ENCODE peak calls at places on chromosomes 16 and 17, in seven cellular contexts. Q is fibroblast of pulmonary artery, G is B cell, D is suprapubic skin, P is tibial artery, E is gastrocnemius medialis, V is fibroblast of mammary gland. J is an unnamed sample.

GRCh38 chr17:67534941-67535340 is 157.9 kb downstream of the PITPNC1 start:
- DNase-seq in D (no peak), V (no peak), P (no peak), E (no peak), G (no peak), Q (no peak), J (no peak)

GRCh38 chr17:29155966-29156338 is 24.2 kb downstream of the MYO18A start:
- DNase-seq in G (no peak), V (no peak), Q (peak; percentile 73), D (no peak), P (no peak), E (no peak), J (no peak)

GRCh38 chr16:19382887-19383816 is 34.5 kb upstream of the TMC5 start:
- DNase-seq in V (no peak), Q (no peak), D (no peak), G (no peak), P (no peak), E (no peak), J (no peak)

GRCh38 chr16:79656537-79657115 is 56.1 kb upstream of the MAF start:
- DNase-seq in D (no peak), Q (no peak), P (no peak), V (no peak), G (no peak), E (no peak), J (no peak)

GRCh38 chr17:36602030-36602737 is 801 bp downstream of the MRM1 start:
- DNase-seq in D (no peak), P (no peak), Q (no peak), E (no peak), G (no peak), V (no peak), J (no peak)

GRCh38 chr16:85536411-85537330 is 76.5 kb upstream of the GSE1 start:
- DNase-seq in V (no peak), P (no peak), D (no peak), E (no peak), G (no peak), Q (no peak), J (no peak)

GRCh38 chr17:31476525-31477416 is 85.3 kb downstream of the RAB11FIP4 start:
- DNase-seq in D (no peak), V (no peak), P (no peak), G (no peak), E (no peak), Q (no peak), J (no peak)

GRCh38 chr17:8581002-8581658 is 49.4 kb downstream of the MYH10 start:
- DNase-seq in E (no peak), Q (no peak), P (no peak), D (no peak), G (no peak), V (no peak), J (no peak)

GRCh38 chr17:17398188-17398927 is 78.4 kb upstream of the MED9 start:
- DNase-seq in V (peak; percentile 86), Q (no peak), E (peak; percentile 65), G (no peak), D (no peak), P (peak; percentile 76), J (no peak)

GRCh38 chr16:88298882-88299745 is 83.6 kb upstream of the ZNF469 start:
- DNase-seq in Q (no peak), P (no peak), E (no peak), G (peak; percentile 17), D (no peak), V (peak; percentile 75), J (no peak)

GRCh38 chr17:80095844-80096475 is 5.4 kb upstream of the GAA start:
- DNase-seq in D (no peak), G (no peak), P (no peak), V (no peak), E (no peak), Q (no peak), J (no peak)

GRCh38 chr17:78013683-78014467 is 55.4 kb downstream of the TNRC6C start:
- DNase-seq in E (peak; percentile 43), V (peak; percentile 80), P (peak; percentile 74), Q (peak; percentile 89), D (no peak), G (peak; percentile 62), J (no peak)

GRCh38 chr16:49355923-49356665 is 17.5 kb upstream of the C16orf78 start:
- DNase-seq in E (no peak), G (no peak), V (no peak), D (no peak), P (peak; percentile 43), Q (no peak), J (no peak)

GRCh38 chr16:69120096-69120664 is 12.2 kb downstream of the CHTF8 start:
- DNase-seq in E (no peak), D (peak; percentile 64), V (no peak), P (no peak), Q (no peak), G (no peak), J (no peak)

GRCh38 chr17:58335061-58335731 is 6.6 kb upstream of the TSPOAP1 start:
- DNase-seq in P (no peak), G (no peak), V (no peak), E (no peak), Q (no peak), D (no peak), J (no peak)

GRCh38 chr17:63279498-63280230 is 166.4 kb downstream of the CYB561 start:
- DNase-seq in D (no peak), P (no peak), G (no peak), Q (peak; percentile 54), E (no peak), V (peak; percentile 88), J (no peak)

GRCh38 chr16:72992142-72992601 is 55.8 kb downstream of the ZFHX3 start:
- DNase-seq in Q (no peak), G (no peak), P (no peak), D (peak; percentile 44), V (no peak), E (no peak), J (no peak)

GRCh38 chr16:16857603-16858283 is 478.8 kb downstream of the NPIPA7 start:
- DNase-seq in D (no peak), G (no peak), Q (no peak), V (no peak), P (no peak), E (no peak), J (no peak)

GRCh38 chr17:73686126-73686525 is 41.9 kb upstream of the SDK2 start:
- DNase-seq in P (no peak), G (no peak), Q (no peak), D (no peak), E (no peak), V (no peak), J (no peak)

GRCh38 chr16:52861614-52862022 is 191.1 kb downstream of the CHD9NB start:
- DNase-seq in V (peak; percentile 6), D (no peak), P (no peak), Q (peak; percentile 1), G (no peak), E (no peak), J (no peak)
- TF ChIP-seq CTCF in V (peak; percentile 5), D (no peak), P (no peak), Q (peak; percentile 4), G (no peak), E (no peak), J (no peak)

GRCh38 chr17:35577826-35578194 is 561 bp downstream of the PEX12 start:
- DNase-seq in Q (no peak), D (no peak), P (no peak), G (no peak), V (peak; percentile 18), E (peak; percentile 25), J (no peak)

GRCh38 chr17:35575759-35576158 is 2.6 kb downstream of the PEX12 start:
- DNase-seq in Q (no peak), V (no peak), E (no peak), G (no peak), P (no peak), D (no peak), J (no peak)

GRCh38 chr17:35578929-35579448 is 618 bp upstream of the PEX12 start:
- DNase-seq in G (no peak), Q (no peak), E (no peak), D (no peak), V (no peak), P (no peak), J (no peak)

DNA sequence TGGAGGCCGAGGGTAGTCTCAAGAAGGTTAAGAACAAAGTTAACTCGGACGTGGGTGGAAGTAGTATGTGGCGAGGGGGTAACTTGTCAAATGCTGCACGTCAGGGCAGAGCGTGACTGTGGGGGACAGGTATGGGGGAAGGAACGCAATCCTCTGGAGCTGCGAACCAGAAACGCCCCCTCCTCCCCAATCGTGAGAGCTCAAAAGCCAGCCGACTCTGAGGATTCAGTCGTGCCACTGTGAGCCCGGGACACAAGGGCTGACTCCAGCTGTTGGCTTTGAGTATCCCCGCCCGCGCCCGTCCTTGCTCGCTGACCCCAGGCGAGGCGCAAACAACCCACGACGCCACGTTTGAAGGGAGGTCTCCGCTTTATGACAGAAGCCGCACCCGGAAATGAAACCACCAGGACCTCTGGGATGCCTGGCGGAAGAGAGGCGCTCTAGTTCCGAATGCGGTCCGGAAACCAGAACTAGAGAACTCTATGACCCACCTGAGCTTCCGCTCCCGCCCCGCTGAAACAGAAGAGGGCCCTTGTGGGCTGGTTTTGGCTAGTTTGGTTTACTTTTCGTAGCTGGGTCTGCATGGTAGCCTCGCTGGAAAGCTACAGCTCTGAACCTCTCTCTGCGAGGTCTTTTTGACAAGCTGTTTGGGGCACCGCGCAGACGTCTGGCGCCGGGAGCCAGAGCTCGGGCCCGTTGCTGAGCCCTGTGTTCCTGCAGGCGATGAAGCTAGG is at the start of gene PEX12:
- DNase-seq in E (peak; percentile 91), P (peak; percentile 93), D (peak; percentile 94), V (peak; percentile 85), Q (peak; percentile 85), G (peak; percentile 93), J (peak; percentile 62)
- TF ChIP-seq CTCF in E (no peak), P (no peak), D (no peak), V (no peak), Q (no peak), G (no peak), J (no peak)

GRCh38 chr17:1094591-1094990 is 85.2 kb downstream of the ABR start:
- DNase-seq in E (no peak), P (no peak), Q (no peak), V (no peak), G (no peak), D (no peak), J (no peak)
- TF ChIP-seq CTCF in E (no peak), P (no peak), Q (no peak), V (no peak), G (no peak), D (no peak), J (no peak)

DNA sequence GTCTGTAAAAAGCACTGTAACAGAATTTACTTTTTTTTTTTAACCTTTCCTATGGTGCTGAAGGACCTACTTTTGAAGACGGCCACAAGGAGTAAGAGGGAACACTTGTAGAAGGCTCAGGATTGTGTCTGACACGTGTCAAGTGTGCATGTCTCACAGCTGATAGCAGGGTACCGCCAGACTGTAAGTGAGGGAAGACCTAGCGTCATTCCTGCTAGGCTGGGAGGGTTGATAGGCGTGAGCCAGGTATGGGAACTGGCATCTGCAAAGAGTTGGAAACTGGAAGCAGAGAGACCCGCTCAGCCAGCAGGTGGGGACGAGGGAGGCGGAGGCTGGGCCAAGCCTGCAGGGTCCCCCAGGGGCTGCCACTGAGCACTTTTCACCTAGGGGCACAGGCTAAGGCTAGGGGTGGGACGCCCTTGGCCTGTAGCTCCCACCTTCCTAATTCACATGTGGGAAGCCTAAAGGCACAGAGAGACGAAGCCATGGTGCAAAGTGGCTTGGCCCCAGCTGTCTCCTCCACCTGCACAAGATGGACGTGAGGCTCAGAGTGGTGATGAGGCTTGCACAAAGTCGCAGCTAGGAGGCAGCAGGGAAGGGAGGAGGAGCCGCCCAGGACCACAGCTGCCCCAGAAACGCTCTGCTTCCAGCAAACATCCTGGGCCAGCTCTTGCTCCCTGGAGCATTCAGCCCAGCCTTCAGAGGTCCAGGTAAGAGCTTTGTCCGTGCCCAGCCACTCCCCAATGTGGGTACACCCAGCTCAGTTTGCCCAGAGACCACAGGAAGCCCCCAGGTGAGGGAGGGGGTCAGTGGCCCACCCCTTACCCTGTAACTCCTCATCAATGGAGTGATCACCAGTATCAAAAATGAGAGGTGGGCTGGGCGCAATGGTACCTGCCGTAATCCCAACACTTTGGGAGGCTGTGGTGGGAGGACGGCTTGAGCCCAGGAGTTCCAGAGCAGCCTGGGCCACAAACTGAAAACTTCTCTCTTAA is 18.9 kb downstream of the VASN start:
- DNase-seq in Q (no peak), V (no peak), E (no peak), G (no peak), D (no peak), P (no peak), J (no peak)
- TF ChIP-seq CTCF in Q (no peak), V (peak; percentile 4), E (no peak), G (no peak), D (no peak), P (no peak), J (no peak)